ENCODE peak calls at places on chromosomes 16 and 17, in ten cellular contexts. L is GM23338, I is stomach, Y is HepG2, J is breast epithelium, M is prostate gland, O is spleen, W is sigmoid colon, T is H1, Z is transverse colon. C is an unnamed sample.

GRCh38 chr17:33671493-33671892 is 378.4 kb upstream of the ASIC2 start:
- DNase-seq in I (no peak), J (no peak), T (no peak), Z (no peak), W (no peak), L (no peak), M (no peak), O (no peak), Y (no peak), C (no peak)

GRCh38 chr16:58756650-58757332 is 22.7 kb upstream of the GOT2 start:
- DNase-seq in L (no peak), Z (no peak), J (no peak), W (no peak), T (no peak), Y (no peak), I (no peak), M (no peak), O (no peak), C (no peak)

GRCh38 chr17:56593073-56593740 is at the start of gene NOG:
- DNase-seq in I (no peak), Z (no peak), M (peak), Y (no peak), W (no peak), L (peak), T (no peak), O (peak), J (no peak), C (no peak)

GRCh38 chr17:59727817-59728533 is 20.5 kb downstream of the VMP1 start:
- DNase-seq in M (no peak), J (no peak), T (no peak), W (no peak), Y (no peak), O (no peak), I (no peak), Z (no peak), L (no peak), C (no peak)

GRCh38 chr16:11242658-11243057 is 13.3 kb downstream of the SOCS1 start:
- DNase-seq in J (no peak), L (no peak), T (no peak), M (no peak), I (no peak), O (no peak), Z (no peak), Y (no peak), W (no peak), C (no peak)

GRCh38 chr17:74773871-74774286 is 2.3 kb downstream of the NAT9 start:
- DNase-seq in J (no peak), M (no peak), O (no peak), T (no peak), Z (no peak), L (no peak), W (no peak), I (no peak), Y (peak), C (no peak)

GRCh38 chr17:34171245-34171818 is 83.8 kb upstream of the CCL2 start:
- DNase-seq in M (peak), Z (peak), O (no peak), I (peak), J (peak), Y (peak), W (no peak), L (peak), T (no peak), C (no peak)

GRCh38 chr17:65584604-65585521 is 23.4 kb upstream of the AXIN2 start:
- DNase-seq in T (no peak), J (no peak), O (peak), I (no peak), Z (no peak), M (no peak), L (no peak), Y (peak), W (no peak), C (no peak)

GRCh38 chr16:50269769-50270509 is 3.6 kb downstream of the ADCY7 start:
- DNase-seq in T (no peak), Z (no peak), I (no peak), O (peak), J (no peak), W (peak), Y (no peak), L (no peak), M (no peak), C (no peak)

GRCh38 chr16:68229431-68230175 is 6.3 kb downstream of the ESRP2 start:
- DNase-seq in L (peak), M (peak), Y (peak), T (no peak), I (peak), O (no peak), Z (no peak), W (peak), J (no peak), C (no peak)

GRCh38 chr16:88764080-88764479 is 20.9 kb downstream of the PIEZO1 start:
- DNase-seq in L (no peak), W (no peak), O (no peak), M (no peak), I (no peak), Y (no peak), J (no peak), Z (no peak), T (no peak), C (no peak)

GRCh38 chr16:30526137-30526822 is at the start of gene ZNF768:
- DNase-seq in M (no peak), Y (peak), L (peak), O (peak), T (no peak), W (peak), Z (peak), J (peak), I (no peak), C (no peak)

GRCh38 chr16:48347191-48347860 is 37.9 kb downstream of the SIAH1 start:
- DNase-seq in Z (no peak), Y (no peak), J (no peak), T (no peak), W (no peak), O (no peak), L (no peak), M (no peak), I (no peak), C (no peak)

GRCh38 chr16:79993810-79994209 is 393.3 kb upstream of the MAF start:
- DNase-seq in W (no peak), Y (no peak), O (no peak), L (no peak), J (no peak), M (no peak), I (no peak), T (no peak), Z (peak), C (no peak)

GRCh38 chr17:68085751-68086445 is 50.4 kb downstream of the KPNA2 start:
- DNase-seq in O (no peak), J (no peak), L (peak), Z (peak), Y (no peak), I (peak), T (no peak), M (no peak), W (no peak), C (no peak)

GRCh38 chr17:5631958-5632357 is 47.6 kb upstream of the NLRP1 start:
- DNase-seq in Z (no peak), O (no peak), W (no peak), M (no peak), J (no peak), I (no peak), T (no peak), Y (no peak), L (peak), C (no peak)

GRCh38 chr17:1398028-1398427 is 2.0 kb downstream of the YWHAE start:
- DNase-seq in Z (no peak), O (no peak), Y (no peak), J (no peak), T (no peak), M (no peak), W (no peak), I (no peak), L (no peak), C (no peak)

GRCh38 chr17:81256616-81257015 is 17.5 kb downstream of the NDUFAF8 start:
- DNase-seq in J (no peak), Y (no peak), M (no peak), O (no peak), T (no peak), W (no peak), I (no peak), Z (no peak), L (no peak), C (no peak)

GRCh38 chr17:40313660-40314556 is 4.9 kb downstream of the RARA start:
- DNase-seq in O (no peak), J (no peak), M (no peak), T (no peak), Z (no peak), Y (no peak), L (no peak), W (no peak), I (no peak), C (no peak)

GRCh38 chr17:40315678-40316570 is 6.9 kb downstream of the RARA start:
- DNase-seq in J (no peak), I (peak), L (no peak), Y (no peak), W (peak), Z (no peak), O (no peak), M (no peak), T (no peak), C (no peak)

GRCh38 chr17:40312893-40313659 is 4.1 kb downstream of the RARA start:
- DNase-seq in I (no peak), Z (no peak), J (no peak), Y (no peak), L (no peak), M (no peak), T (no peak), O (no peak), W (peak), C (no peak)

GRCh38 chr17:40315206-40315605 is 6.2 kb downstream of the RARA start:
- DNase-seq in J (peak), M (no peak), Y (no peak), O (no peak), T (no peak), W (no peak), Z (no peak), I (peak), L (no peak), C (no peak)

DNA sequence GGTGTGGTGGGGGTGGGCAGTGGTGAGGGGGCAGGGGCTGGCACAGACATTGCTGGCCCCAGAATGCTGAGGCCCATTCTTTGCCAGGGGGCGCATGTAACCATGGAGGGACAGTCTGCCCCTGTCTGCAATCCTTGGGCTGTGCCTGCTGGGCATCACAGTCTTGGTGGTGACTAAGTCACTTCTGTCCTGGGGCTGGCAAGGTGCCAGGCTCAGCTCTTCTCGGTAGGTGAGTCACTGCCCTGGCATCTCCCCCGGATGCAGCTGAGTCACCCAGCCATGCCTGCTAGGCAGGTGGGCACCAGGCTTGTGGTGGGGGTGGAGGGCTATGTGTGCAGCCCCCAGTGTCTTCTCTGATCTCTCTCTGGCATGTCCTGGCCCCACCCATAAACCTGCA is 5.6 kb downstream of the RARA start:
- DNase-seq in Z (peak), M (peak), W (peak), I (peak), L (no peak), Y (peak), T (no peak), J (peak), O (peak), C (no peak)
- TF ChIP-seq POLR2AphosphoS5 in Z (peak), M (peak), W (peak), I (peak), L (no peak), Y (no peak), T (no peak), J (peak), O (peak), C (peak)

DNA sequence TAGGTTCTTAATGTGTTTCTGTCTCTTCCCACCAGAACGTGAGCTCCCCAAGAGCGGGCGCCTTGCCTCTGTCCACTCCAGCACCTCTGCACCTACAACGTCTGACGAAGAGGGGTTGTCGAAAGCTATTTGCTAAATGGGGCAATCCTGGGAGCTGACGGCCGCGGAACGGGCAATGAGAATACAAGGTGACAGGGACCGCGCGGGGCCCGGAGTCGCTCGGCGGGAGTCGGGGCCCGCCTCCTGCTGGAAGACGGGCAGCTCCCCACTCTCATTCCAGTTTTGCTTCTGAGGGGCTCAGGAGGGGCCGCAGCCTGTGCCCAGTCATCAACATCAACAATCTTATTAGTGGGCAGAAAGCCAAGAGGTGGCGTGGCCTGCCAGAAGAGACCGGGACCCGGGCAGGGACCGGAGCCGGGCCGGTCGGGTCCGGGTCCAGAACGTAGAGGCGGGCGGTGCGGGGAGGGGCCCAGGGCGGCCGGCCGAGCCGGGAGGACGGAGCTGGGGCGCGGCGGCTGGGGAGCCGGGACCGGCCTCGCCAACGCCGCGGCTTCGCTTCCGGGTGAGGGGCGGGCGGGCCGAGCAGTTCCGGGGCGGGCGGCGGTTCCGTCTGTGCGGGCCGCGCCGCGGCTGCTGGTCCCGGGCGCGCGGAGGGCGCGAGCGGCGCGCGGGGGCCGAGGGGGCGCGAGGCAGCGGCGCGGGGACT is at the start of gene MOSMO:
- DNase-seq in M (peak), W (peak), Z (peak), J (peak), T (no peak), Y (peak), L (peak), I (peak), O (peak), C (no peak)
- TF ChIP-seq POLR2AphosphoS5 in M (peak), W (no peak), Z (peak), J (peak), T (no peak), Y (no peak), L (peak), I (peak), O (peak), C (peak)

GRCh38 chr17:39209317-39210092 is 9.4 kb downstream of the RPL19 start:
- DNase-seq in W (peak), O (peak), L (peak), T (no peak), Y (no peak), J (no peak), Z (peak), M (peak), I (peak), C (no peak)
- TF ChIP-seq POLR2AphosphoS5 in W (peak), O (peak), L (peak), T (peak), Y (no peak), J (peak), Z (no peak), M (peak), I (no peak), C (peak)

GRCh38 chr17:7177210-7177953 is 1.8 kb downstream of the ASGR1 start:
- DNase-seq in Y (peak), M (peak), O (peak), J (peak), T (no peak), W (peak), L (peak), Z (peak), I (peak), C (no peak)
- TF ChIP-seq POLR2AphosphoS5 in Y (no peak), M (peak), O (peak), J (no peak), T (peak), W (no peak), L (no peak), Z (no peak), I (no peak), C (no peak)